ENCODE peak calls at places on chromosomes 5 and 9, in six cellular contexts. L is H9, P is adrenal gland, R is OCI-LY7, Q is DND-41, J is A673. C is an unnamed sample.

GRCh38 chr5:663436-664342 is 29.5 kb downstream of the TPPP start:
- DNase-seq in L (no peak), P (no peak), R (no peak), Q (no peak), J (no peak), C (no peak)

GRCh38 chr5:10994088-10994986 is 233.3 kb upstream of the DAP start:
- DNase-seq in L (peak; percentile 53), P (no peak), R (no peak), Q (no peak), J (no peak), C (no peak)

GRCh38 chr9:14906000-14906399 is 4.2 kb downstream of the FREM1 start:
- DNase-seq in L (no peak), P (no peak), R (no peak), Q (no peak), J (no peak), C (no peak)

GRCh38 chr9:131841765-131842318 is 102.0 kb upstream of the RAPGEF1 start:
- DNase-seq in L (no peak), P (no peak), R (no peak), Q (no peak), J (no peak), C (no peak)

GRCh38 chr5:67465556-67466206 is 269.1 kb upstream of the CD180 start:
- DNase-seq in L (no peak), P (no peak), R (no peak), Q (no peak), J (no peak), C (no peak)

GRCh38 chr9:79588488-79588887 is 16.7 kb downstream of the TLE4 start:
- DNase-seq in L (no peak), P (no peak), R (no peak), Q (no peak), J (no peak), C (no peak)

GRCh38 chr9:93154293-93154903 is 20.3 kb upstream of the NINJ1 start:
- DNase-seq in L (peak; percentile 87), P (peak; percentile 59), R (peak; percentile 71), Q (peak; percentile 61), J (peak; percentile 67), C (peak; percentile 39)

GRCh38 chr5:154653764-154654483 is 101.3 kb upstream of the LARP1 start:
- DNase-seq in L (no peak), P (no peak), R (no peak), Q (no peak), J (no peak), C (no peak)

GRCh38 chr9:73148447-73148937 is 3.2 kb upstream of the ANXA1 start:
- DNase-seq in L (no peak), P (no peak), R (no peak), Q (no peak), J (no peak), C (no peak)

GRCh38 chr5:148697177-148697820 is 43.0 kb upstream of the HTR4 start:
- DNase-seq in L (no peak), P (no peak), R (no peak), Q (no peak), J (no peak), C (no peak)

DNA sequence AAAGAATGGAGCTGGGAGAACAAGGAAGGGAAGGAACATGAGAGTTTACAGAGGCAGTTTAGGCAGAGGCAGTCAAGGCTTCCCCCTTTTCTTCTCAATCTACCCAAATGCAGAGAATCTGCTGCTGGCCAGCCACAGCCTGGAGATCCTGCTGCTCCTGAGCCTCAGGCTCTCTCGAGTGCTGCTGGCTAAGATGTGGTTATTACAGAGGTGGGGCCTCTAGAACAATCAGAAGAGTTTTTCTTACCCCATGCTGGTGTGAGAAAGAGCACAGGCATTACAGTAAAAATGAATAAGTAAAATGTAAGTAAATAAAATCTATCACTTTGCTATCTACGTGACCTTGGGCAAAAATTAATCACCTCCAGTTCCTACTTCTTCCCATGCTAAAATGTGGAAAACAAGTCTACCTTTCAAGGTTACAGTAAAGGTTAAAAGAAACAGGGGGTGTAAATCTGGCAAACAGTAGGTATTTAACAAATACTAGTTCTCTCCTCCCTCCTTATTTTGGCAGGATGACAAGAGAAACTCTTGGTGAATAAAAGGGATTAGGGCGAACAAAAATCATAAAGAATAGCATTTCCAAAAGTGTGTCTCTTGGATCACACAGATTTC is 31.1 kb downstream of the FBXW11 start:
- DNase-seq in L (peak; percentile 50), P (no peak), R (no peak), Q (peak; percentile 48), J (peak; percentile 41), C (no peak)
- H3K27ac ChIP-seq in L (no peak overlapping the region), P (peak overlapping the region; percentile 9), R (no peak overlapping the region), Q (no peak overlapping the region), J (peak overlapping the region; percentile 4), C (no peak overlapping the region)

GRCh38 chr5:150505041-150505511 is 2.9 kb upstream of the NDST1 start:
- DNase-seq in L (no peak), P (no peak), R (no peak), Q (no peak), J (no peak), C (no peak)

GRCh38 chr5:150502106-150502505 is 5.8 kb upstream of the NDST1 start:
- DNase-seq in L (no peak), P (no peak), R (no peak), Q (no peak), J (no peak), C (no peak)

GRCh38 chr5:150502847-150503246 is 5.1 kb upstream of the NDST1 start:
- DNase-seq in L (no peak), P (no peak), R (no peak), Q (no peak), J (no peak), C (no peak)

GRCh38 chr5:150503977-150504620 is 3.8 kb upstream of the NDST1 start:
- DNase-seq in L (no peak), P (peak; percentile 88), R (no peak), Q (no peak), J (no peak), C (no peak)

DNA sequence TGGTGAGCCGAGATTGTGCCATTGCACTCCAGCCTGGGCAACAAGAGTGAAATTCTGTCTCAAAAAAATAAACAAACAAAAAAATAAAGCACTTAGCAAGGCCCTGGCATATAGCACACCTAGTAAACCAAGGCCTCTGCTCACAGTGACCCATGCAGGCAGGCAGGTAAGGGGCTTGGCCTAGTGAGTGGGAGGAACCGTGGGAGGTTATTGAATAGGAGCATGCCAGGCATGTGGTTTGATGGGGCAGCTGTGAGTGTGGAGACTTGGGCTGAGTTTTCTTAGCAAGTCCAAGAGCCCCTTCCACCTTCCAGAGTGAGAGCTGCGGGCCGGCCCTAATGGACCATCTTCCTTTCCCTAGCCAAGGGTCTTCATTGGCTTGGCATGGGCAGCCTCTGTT is 4.5 kb upstream of the NDST1 start:
- DNase-seq in L (no peak), P (no peak), R (no peak), Q (no peak), J (no peak), C (no peak)
- H3K4me1 ChIP-seq in L (peaks cover 4% of the 10 kb centered on the region), P (peaks cover 100% of the 10 kb centered on the region), R (peaks cover 12% of the 10 kb centered on the region), Q (peaks cover 10% of the 10 kb centered on the region), J (no peaks in the 10 kb centered on the region), C (no peaks in the 10 kb centered on the region)

GRCh38 chr9:129022037-129022436 is 6.1 kb downstream of the SH3GLB2 start:
- DNase-seq in L (no peak), P (no peak), R (no peak), Q (no peak), J (no peak), C (no peak)

GRCh38 chr9:129026442-129027223 is 1.5 kb downstream of the SH3GLB2 start:
- DNase-seq in L (peak; percentile 67), P (no peak), R (peak; percentile 51), Q (no peak), J (peak; percentile 63), C (no peak)

GRCh38 chr9:129023036-129023907 is 4.9 kb downstream of the SH3GLB2 start:
- DNase-seq in L (no peak), P (peak; percentile 93), R (no peak), Q (no peak), J (no peak), C (no peak)

GRCh38 chr9:129023908-129024233 is 4.3 kb downstream of the SH3GLB2 start:
- DNase-seq in L (no peak), P (no peak), R (no peak), Q (no peak), J (no peak), C (no peak)

DNA sequence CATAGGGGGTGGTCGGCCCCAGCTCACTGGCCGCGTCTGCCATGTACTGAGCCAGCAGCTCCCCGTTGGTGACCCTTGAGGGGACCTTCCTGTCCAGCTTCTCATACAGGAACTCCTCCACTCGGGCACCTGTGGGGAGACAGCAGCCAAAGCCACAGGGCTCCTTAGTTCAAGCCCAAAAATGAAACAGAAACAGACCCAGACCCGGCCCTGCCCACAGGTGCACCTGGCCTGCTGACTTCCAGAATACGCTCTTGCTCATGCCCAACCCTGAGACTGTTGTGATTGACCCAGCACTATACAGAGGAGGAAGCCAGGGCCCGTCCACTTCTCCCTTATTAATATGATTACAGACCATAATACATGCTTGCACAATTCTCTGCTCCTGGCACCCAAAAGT is 7.0 kb downstream of the SH3GLB2 start:
- DNase-seq in L (no peak), P (peak; percentile 78), R (peak; percentile 35), Q (no peak), J (no peak), C (no peak)
- H3K27ac ChIP-seq in L (no peak overlapping the region), P (peak overlapping the region; percentile 76), R (no peak overlapping the region), Q (no peak overlapping the region), J (no peak overlapping the region), C (no peak overlapping the region)

DNA sequence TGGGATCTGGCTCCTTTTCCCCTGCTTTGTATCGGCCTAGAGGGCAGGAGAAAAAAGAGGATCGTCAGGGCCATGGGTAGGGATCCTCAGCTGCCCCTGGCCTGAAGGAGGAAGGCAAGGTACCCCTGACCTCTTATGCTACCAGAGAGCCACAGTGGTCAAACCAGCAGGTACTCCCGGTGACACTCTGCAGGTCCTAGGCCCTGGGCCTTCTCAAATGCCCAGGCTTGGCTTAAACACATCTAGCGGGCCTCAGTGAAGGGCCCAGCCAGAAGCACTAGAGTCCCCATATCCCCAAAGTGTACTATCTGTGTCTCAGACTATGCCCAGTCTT is 3.5 kb downstream of the IRF1 start:
- DNase-seq in L (no peak), P (no peak), R (no peak), Q (no peak), J (no peak), C (no peak)
- H3K4me1 ChIP-seq in L (no peaks in the 10 kb centered on the region), P (peaks cover 33% of the 10 kb centered on the region), R (peaks cover 34% of the 10 kb centered on the region), Q (peaks cover 64% of the 10 kb centered on the region), J (peaks cover 5% of the 10 kb centered on the region), C (peaks cover 73% of the 10 kb centered on the region)

DNA sequence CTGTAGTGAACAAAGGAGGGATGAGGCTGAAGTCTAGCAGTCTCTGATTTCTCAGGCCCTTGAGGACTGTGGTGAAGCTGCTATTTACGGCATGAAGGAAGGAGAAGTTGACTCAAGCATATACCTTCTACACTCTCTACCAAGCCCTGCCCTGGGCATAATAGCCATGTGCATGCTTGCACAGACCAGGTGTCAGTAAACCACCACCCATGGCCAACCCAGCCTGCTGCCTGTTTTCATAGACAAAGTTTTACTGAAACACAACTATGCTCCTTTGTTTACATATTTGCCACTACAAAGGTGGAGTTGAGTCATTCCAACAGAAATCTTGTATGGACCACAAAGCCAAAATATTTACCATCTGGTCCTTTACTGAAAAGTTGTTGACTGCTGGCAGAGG is 126.9 kb downstream of the PAPPA start:
- DNase-seq in L (no peak), P (no peak), R (no peak), Q (no peak), J (no peak), C (no peak)
- H3K27ac ChIP-seq in L (no peak overlapping the region), P (no peak overlapping the region), R (no peak overlapping the region), Q (no peak overlapping the region), J (no peak overlapping the region), C (no peak overlapping the region)